ENCODE peak calls at places on chromosomes 6 and 20, in four cellular contexts. One of them, this sample, is unnamed.

GRCh38 chr6:131039345-131039680 is 23.7 kb downstream of the EPB41L2 start:
- DNase-seq in germinal center: no peak
- DNase-seq in GM04503: no peak
- DNase-seq in C1 segment of cervical spinal cord: no peak
- DNase-seq in this sample: no peak

GRCh38 chr20:36544134-36545018 is 3.1 kb downstream of the MYL9 start:
- DNase-seq in germinal center: no peak
- DNase-seq in GM04503: peak
- DNase-seq in C1 segment of cervical spinal cord: no peak
- DNase-seq in this sample: no peak

GRCh38 chr6:117389227-117390057 is 36.3 kb downstream of the ROS1 start:
- DNase-seq in germinal center: no peak
- DNase-seq in GM04503: no peak
- DNase-seq in C1 segment of cervical spinal cord: no peak
- DNase-seq in this sample: no peak

GRCh38 chr6:124958759-124959354 is 3.4 kb upstream of the RNF217 start:
- DNase-seq in germinal center: no peak
- DNase-seq in GM04503: no peak
- DNase-seq in C1 segment of cervical spinal cord: no peak
- DNase-seq in this sample: no peak

GRCh38 chr20:4972506-4973251 is 28.6 kb downstream of the SLC23A2 start:
- DNase-seq in germinal center: no peak
- DNase-seq in GM04503: no peak
- DNase-seq in C1 segment of cervical spinal cord: no peak
- DNase-seq in this sample: no peak

GRCh38 chr6:35977308-35977707 is 47.1 kb downstream of the SLC26A8 start:
- DNase-seq in germinal center: no peak
- DNase-seq in GM04503: no peak
- DNase-seq in C1 segment of cervical spinal cord: no peak
- DNase-seq in this sample: no peak

GRCh38 chr20:63697868-63698545 is 1.6 kb downstream of the TNFRSF6B start:
- DNase-seq in germinal center: no peak
- DNase-seq in GM04503: no peak
- DNase-seq in C1 segment of cervical spinal cord: no peak
- DNase-seq in this sample: no peak

GRCh38 chr20:25659999-25660398 is 36.2 kb upstream of the NANP start:
- DNase-seq in germinal center: no peak
- DNase-seq in GM04503: no peak
- DNase-seq in C1 segment of cervical spinal cord: no peak
- DNase-seq in this sample: no peak

GRCh38 chr20:63071541-63072181 is 64.9 kb upstream of the BHLHE23 start:
- DNase-seq in germinal center: peak
- DNase-seq in GM04503: peak
- DNase-seq in C1 segment of cervical spinal cord: no peak
- DNase-seq in this sample: no peak

GRCh38 chr6:11589261-11589660 is 51.7 kb downstream of the TMEM170B start:
- DNase-seq in germinal center: no peak
- DNase-seq in GM04503: no peak
- DNase-seq in C1 segment of cervical spinal cord: no peak
- DNase-seq in this sample: no peak

GRCh38 chr6:127190552-127190951 is 72.1 kb downstream of the RSPO3 start:
- DNase-seq in germinal center: no peak
- DNase-seq in GM04503: no peak
- DNase-seq in C1 segment of cervical spinal cord: no peak
- DNase-seq in this sample: peak

GRCh38 chr6:84027340-84028183 is 6.0 kb upstream of the MRAP2 start:
- DNase-seq in germinal center: no peak
- DNase-seq in GM04503: peak
- DNase-seq in C1 segment of cervical spinal cord: no peak
- DNase-seq in this sample: no peak

GRCh38 chr20:63641146-63641791 is 12.0 kb downstream of the STMN3 start:
- DNase-seq in germinal center: no peak
- DNase-seq in GM04503: no peak
- DNase-seq in C1 segment of cervical spinal cord: no peak
- DNase-seq in this sample: no peak

GRCh38 chr20:35908007-35908406 is 46.3 kb downstream of the SCAND1 start:
- DNase-seq in germinal center: no peak
- DNase-seq in GM04503: no peak
- DNase-seq in C1 segment of cervical spinal cord: no peak
- DNase-seq in this sample: no peak

GRCh38 chr6:157760589-157761330 is 62.3 kb upstream of the SNX9 start:
- DNase-seq in germinal center: no peak
- DNase-seq in GM04503: peak
- DNase-seq in C1 segment of cervical spinal cord: no peak
- DNase-seq in this sample: no peak

GRCh38 chr6:107330190-107330589 is 129.2 kb downstream of the PDSS2 start:
- DNase-seq in germinal center: peak
- DNase-seq in GM04503: no peak
- DNase-seq in C1 segment of cervical spinal cord: no peak
- DNase-seq in this sample: peak

GRCh38 chr6:165417298-165417865 is 108.0 kb upstream of the C6orf118 start:
- DNase-seq in germinal center: no peak
- DNase-seq in GM04503: no peak
- DNase-seq in C1 segment of cervical spinal cord: no peak
- DNase-seq in this sample: no peak

GRCh38 chr6:141562801-141563763 is 569.6 kb upstream of the GJE1 start:
- DNase-seq in germinal center: peak
- DNase-seq in GM04503: peak
- DNase-seq in C1 segment of cervical spinal cord: no peak
- DNase-seq in this sample: peak

GRCh38 chr6:75424610-75425548 is 68.7 kb downstream of the FILIP1 start:
- DNase-seq in germinal center: no peak
- DNase-seq in GM04503: no peak
- DNase-seq in C1 segment of cervical spinal cord: no peak
- DNase-seq in this sample: no peak

GRCh38 chr20:44610313-44610965 is 28.1 kb downstream of the PKIG start:
- DNase-seq in germinal center: no peak
- DNase-seq in GM04503: no peak
- DNase-seq in C1 segment of cervical spinal cord: no peak
- DNase-seq in this sample: no peak

GRCh38 chr20:62208805-62209755 is 11.0 kb downstream of the HRH3 start:
- DNase-seq in germinal center: no peak
- DNase-seq in GM04503: no peak
- DNase-seq in C1 segment of cervical spinal cord: no peak
- DNase-seq in this sample: no peak

GRCh38 chr6:44177691-44178423 is 19.2 kb downstream of the CAPN11 start:
- DNase-seq in germinal center: no peak
- DNase-seq in GM04503: no peak
- DNase-seq in C1 segment of cervical spinal cord: no peak
- DNase-seq in this sample: no peak

This sample was measured in Karpas-422.